ENCODE peak calls at places on chromosomes 2 and 18, in four cellular contexts. B is IMR-90, S is endodermal cell, L is fibroblast of lung. E is an unnamed sample. For H3K27me3, the result is how much of the 10 kb centered on the place peaks cover.

GRCh38 chr2:46117994-46118393 is 179.2 kb upstream of the EPAS1 start:
- DNase-seq in L (no peak), S (no peak), B (no peak), E (no peak)

GRCh38 chr2:79585701-79586428 is 73.0 kb downstream of the CTNNA2 start:
- DNase-seq in S (peak), B (peak), L (no peak), E (no peak)

GRCh38 chr2:144452169-144453038 is 67.5 kb downstream of the ZEB2 start:
- DNase-seq in L (peak), S (peak), B (peak), E (peak)

GRCh38 chr2:234491897-234492296 is 5.0 kb downstream of the ARL4C start:
- DNase-seq in S (peak), L (no peak), B (no peak), E (no peak)

GRCh38 chr2:197306691-197307030 is 3.9 kb downstream of the ANKRD44 start:
- DNase-seq in L (no peak), B (no peak), S (no peak), E (no peak)

GRCh38 chr2:144454466-144455287 is 65.2 kb downstream of the ZEB2 start:
- DNase-seq in L (no peak), S (no peak), B (peak), E (no peak)

GRCh38 chr18:5173646-5174045 is 23.4 kb downstream of the AKAIN1 start:
- DNase-seq in B (no peak), L (no peak), S (no peak), E (no peak)

GRCh38 chr18:21242141-21243040 is at the start of gene GREB1L:
- DNase-seq in B (no peak), L (peak), S (peak), E (no peak)

GRCh38 chr2:215594766-215595165 is 158.9 kb upstream of the FN1 start:
- DNase-seq in B (peak), S (no peak), L (no peak), E (peak)

GRCh38 chr2:197838036-197838435 is 33.6 kb downstream of the PLCL1 start:
- DNase-seq in B (peak), S (no peak), L (peak), E (peak)

GRCh38 chr2:113103958-113104627 is 23.3 kb upstream of the IL1RN start:
- DNase-seq in B (no peak), L (no peak), S (no peak), E (no peak)

GRCh38 chr2:26864646-26865045 is 16.7 kb downstream of the DPYSL5 start:
- DNase-seq in L (no peak), S (no peak), B (no peak), E (no peak)

GRCh38 chr18:44887227-44887631 is 206.5 kb downstream of the SETBP1 start:
- DNase-seq in L (no peak), B (peak), S (peak), E (peak)

GRCh38 chr2:23659773-23660172 is 267.1 kb downstream of the ATAD2B start:
- DNase-seq in L (no peak), S (no peak), B (no peak), E (no peak)

GRCh38 chr2:175536059-175536458 is 354.5 kb upstream of the ATP5MC3 start:
- DNase-seq in S (no peak), B (no peak), L (no peak), E (no peak)
- H3K27me3 ChIP-seq in S (under half), B (under half), L (under half), E (under half)

GRCh38 chr2:161415041-161415440 is 1.1 kb upstream of the TBR1 start:
- DNase-seq in B (no peak), L (no peak), S (peak), E (no peak)
- H3K27me3 ChIP-seq in B (half or more), L (under half), S (half or more), E (under half)

GRCh38 chr2:218063541-218064295 is 5.3 kb upstream of the RUFY4 start:
- DNase-seq in B (no peak), L (no peak), S (no peak), E (no peak)
- H3K27me3 ChIP-seq in B (half or more), L (under half), S (under half), E (under half)

DNA sequence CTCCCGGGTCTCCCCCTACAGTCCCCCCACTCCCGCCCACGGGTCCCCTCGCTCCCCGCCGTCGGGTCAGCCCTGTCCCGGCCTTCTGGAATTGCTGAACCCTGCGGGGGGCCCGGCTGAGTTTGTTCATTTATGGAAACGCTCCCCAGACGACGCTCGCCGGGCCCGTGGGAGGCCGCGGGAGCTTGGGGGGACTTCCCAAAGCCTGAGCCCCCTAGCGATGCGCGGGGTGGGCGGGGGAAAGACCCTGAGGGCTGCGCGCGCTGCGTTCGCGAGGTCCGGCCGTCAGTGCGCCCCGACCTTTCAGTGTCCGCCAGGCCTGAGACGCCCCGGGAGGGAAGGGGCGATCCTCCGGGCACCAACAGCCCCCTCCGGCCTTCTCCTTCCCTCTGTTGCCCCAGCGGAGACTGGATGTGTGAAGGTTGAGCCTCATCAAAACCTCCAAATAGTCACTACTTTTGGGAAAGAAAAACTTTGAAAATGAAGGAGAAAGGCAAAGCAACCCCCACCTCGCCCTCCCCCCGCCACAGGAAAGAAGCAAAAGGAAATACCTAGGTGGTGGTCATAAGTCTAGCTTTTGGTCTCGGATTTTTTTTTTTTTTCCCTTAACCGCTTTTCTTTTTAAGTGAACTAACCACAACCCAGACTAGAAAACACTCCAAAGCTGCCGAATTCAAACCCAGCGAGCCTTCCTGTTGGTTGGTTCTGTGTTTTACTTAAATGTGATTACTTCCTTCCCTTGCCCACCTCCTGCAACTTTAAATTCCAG is 509 bp upstream of the CYS1 start:
- DNase-seq in B (no peak), S (peak), L (no peak), E (no peak)
- H3K27me3 ChIP-seq in B (half or more), S (half or more), L (under half), E (half or more)

GRCh38 chr2:11808016-11808400 is 61.6 kb downstream of the LPIN1 start:
- DNase-seq in L (no peak), B (no peak), S (peak), E (no peak)

GRCh38 chr2:11809586-11810236 is 63.3 kb downstream of the LPIN1 start:
- DNase-seq in S (peak), L (no peak), B (no peak), E (no peak)

GRCh38 chr2:11812466-11813100 is 66.2 kb downstream of the LPIN1 start:
- DNase-seq in L (no peak), S (peak), B (no peak), E (no peak)

GRCh38 chr2:11811036-11811654 is 64.7 kb downstream of the LPIN1 start:
- DNase-seq in B (no peak), L (no peak), S (no peak), E (no peak)

DNA sequence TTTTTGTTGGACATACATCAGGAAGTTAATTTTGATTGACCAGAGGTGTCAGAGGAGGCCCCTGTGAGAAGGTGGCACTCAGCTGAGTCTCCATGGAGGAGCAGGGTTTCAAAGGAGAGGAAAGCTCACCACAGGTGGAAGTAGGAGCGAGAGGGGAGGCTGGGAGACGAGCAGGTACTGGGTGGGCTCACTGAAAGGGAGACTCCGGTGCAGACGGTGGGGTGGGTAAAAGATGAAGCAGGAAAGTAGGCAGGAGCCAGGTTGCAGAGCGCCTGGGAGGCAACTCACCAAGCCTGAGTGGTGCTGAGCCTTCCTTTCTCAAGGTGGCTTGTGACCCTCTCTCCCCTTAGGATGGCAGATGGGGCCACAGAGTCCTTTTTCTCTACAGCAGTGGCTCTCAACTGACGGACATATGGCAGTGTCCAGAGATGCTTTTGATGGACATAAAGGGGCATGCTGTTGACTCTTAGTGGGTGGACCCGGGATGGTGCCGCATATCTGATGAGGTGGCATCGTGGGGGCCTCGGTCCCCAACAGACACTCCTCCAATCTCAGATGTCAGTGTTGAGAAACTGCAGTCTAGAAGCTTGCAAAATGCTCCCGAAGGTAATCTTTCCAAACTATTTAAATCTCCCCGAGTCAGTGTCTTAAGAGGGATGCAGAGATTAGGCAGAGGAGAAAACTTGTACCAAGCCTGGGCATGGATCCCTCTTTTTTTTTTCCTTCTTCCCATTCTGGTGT is 64.0 kb downstream of the LPIN1 start:
- DNase-seq in L (no peak), S (peak), B (no peak), E (no peak)
- H3K27me3 ChIP-seq in L (under half), S (under half), B (under half), E (under half)

GRCh38 chr2:38095996-38096861 is 20.3 kb upstream of the CYP1B1 start:
- DNase-seq in L (no peak), B (peak), S (peak), E (no peak)

GRCh38 chr2:38097611-38098350 is 21.8 kb upstream of the CYP1B1 start:
- DNase-seq in L (peak), B (no peak), S (no peak), E (no peak)

GRCh38 chr2:38098351-38099095 is 22.6 kb upstream of the CYP1B1 start:
- DNase-seq in B (no peak), S (no peak), L (no peak), E (no peak)

GRCh38 chr2:38095655-38095995 is 19.7 kb upstream of the CYP1B1 start:
- DNase-seq in S (no peak), L (no peak), B (no peak), E (no peak)

GRCh38 chr2:38099096-38099997 is 23.4 kb upstream of the CYP1B1 start:
- DNase-seq in B (no peak), L (no peak), S (peak), E (no peak)
- H3K27me3 ChIP-seq in B (under half), L (under half), S (under half), E (under half)

GRCh38 chr2:231039821-231040364 is 2.6 kb downstream of the C2orf72 start:
- DNase-seq in B (no peak), L (no peak), S (no peak), E (no peak)
- H3K27me3 ChIP-seq in B (half or more), L (under half), S (half or more), E (under half)

GRCh38 chr2:218957685-218958084 is 1.8 kb upstream of the CDK5R2 start:
- DNase-seq in S (no peak), B (no peak), L (no peak), E (no peak)
- H3K27me3 ChIP-seq in S (half or more), B (half or more), L (half or more), E (under half)